ENCODE peak calls at places on chromosomes 6 and 20, in seven cellular contexts. A, Z, D, X, J, Q and P are unnamed samples.

GRCh38 chr6:157946865-157947532 is 34.7 kb upstream of the SYNJ2 start:
- DNase-seq in A (no peak), Z (no peak), D (peak), X (no peak), J (no peak), Q (no peak), P (peak)

GRCh38 chr20:31815408-31816188 is 3.6 kb upstream of the MYLK2 start:
- DNase-seq in A (no peak), Z (no peak), D (peak), X (no peak), J (no peak), Q (no peak), P (peak)

GRCh38 chr6:135251964-135252429 is 70.9 kb downstream of the MYB start:
- DNase-seq in A (no peak), Z (peak), D (peak), X (no peak), J (no peak), Q (no peak), P (no peak)

GRCh38 chr20:6698056-6698455 is 69.4 kb upstream of the BMP2 start:
- DNase-seq in A (no peak), Z (no peak), D (no peak), X (no peak), J (no peak), Q (no peak), P (peak)

GRCh38 chr20:48528346-48528745 is 299.5 kb downstream of the PREX1 start:
- DNase-seq in A (no peak), Z (no peak), D (no peak), X (no peak), J (no peak), Q (no peak), P (no peak)

GRCh38 chr20:46512943-46513844 is at the start of gene ZNF334:
- DNase-seq in A (peak), Z (no peak), D (peak), X (peak), J (no peak), Q (peak), P (peak)

GRCh38 chr6:38110407-38111025 is 291.0 kb downstream of the ZFAND3 start:
- DNase-seq in A (no peak), Z (no peak), D (no peak), X (no peak), J (no peak), Q (no peak), P (no peak)

GRCh38 chr20:2986466-2986865 is 57.0 kb upstream of the GNRH2 start:
- DNase-seq in A (peak), Z (peak), D (peak), X (peak), J (peak), Q (no peak), P (no peak)

GRCh38 chr6:97113170-97113569 is 169.8 kb downstream of the MMS22L start:
- DNase-seq in A (no peak), Z (no peak), D (no peak), X (no peak), J (no peak), Q (no peak), P (no peak)

GRCh38 chr6:49410564-49410963 is 52.5 kb downstream of the MMUT start:
- DNase-seq in A (no peak), Z (no peak), D (no peak), X (no peak), J (no peak), Q (no peak), P (peak)

GRCh38 chr6:118469468-118469867 is 78.6 kb upstream of the PLN start:
- DNase-seq in A (no peak), Z (no peak), D (peak), X (no peak), J (no peak), Q (peak), P (no peak)

GRCh38 chr20:50788045-50788867 is 6.6 kb upstream of the BCAS4 start:
- DNase-seq in A (no peak), Z (peak), D (peak), X (no peak), J (peak), Q (peak), P (peak)

GRCh38 chr6:431986-432385 is 40.4 kb downstream of the IRF4 start:
- DNase-seq in A (no peak), Z (no peak), D (no peak), X (peak), J (no peak), Q (no peak), P (no peak)

GRCh38 chr20:2871111-2871465 is 2.2 kb upstream of the PTPRA start:
- DNase-seq in A (no peak), Z (no peak), D (peak), X (no peak), J (peak), Q (no peak), P (peak)

GRCh38 chr6:139452176-139452876 is 77.9 kb upstream of the CITED2 start:
- DNase-seq in A (no peak), Z (no peak), D (peak), X (no peak), J (no peak), Q (no peak), P (no peak)

GRCh38 chr6:17968876-17969275 is 18.6 kb downstream of the KIF13A start:
- DNase-seq in A (no peak), Z (no peak), D (no peak), X (no peak), J (no peak), Q (no peak), P (peak)

GRCh38 chr6:117916483-117916882 is 9.4 kb downstream of the SLC35F1 start:
- DNase-seq in A (no peak), Z (no peak), D (no peak), X (no peak), J (no peak), Q (no peak), P (no peak)

GRCh38 chr20:14093652-14094051 is 98.3 kb downstream of the MACROD2 start:
- DNase-seq in A (no peak), Z (no peak), D (no peak), X (no peak), J (no peak), Q (no peak), P (no peak)

GRCh38 chr6:74597266-74597665 is 608.6 kb downstream of the COL12A1 start:
- DNase-seq in A (no peak), Z (no peak), D (peak), X (no peak), J (no peak), Q (no peak), P (peak)

GRCh38 chr6:81981812-81982211 is 229.3 kb upstream of the TENT5A start:
- DNase-seq in A (no peak), Z (no peak), D (peak), X (no peak), J (no peak), Q (no peak), P (peak)

GRCh38 chr6:41732601-41733348 is 2.6 kb downstream of the TFEB start:
- DNase-seq in A (peak), Z (no peak), D (peak), X (peak), J (no peak), Q (no peak), P (peak)

GRCh38 chr20:23776067-23776771 is 25.5 kb upstream of the CST1 start:
- DNase-seq in A (no peak), Z (no peak), D (peak), X (no peak), J (no peak), Q (no peak), P (no peak)

GRCh38 chr6:6995328-6995727 is 112.4 kb upstream of the RREB1 start:
- DNase-seq in A (no peak), Z (no peak), D (no peak), X (no peak), J (no peak), Q (no peak), P (no peak)

GRCh38 chr20:53142651-53143177 is 170.6 kb downstream of the TSHZ2 start:
- DNase-seq in A (no peak), Z (no peak), D (no peak), X (no peak), J (no peak), Q (no peak), P (no peak)

GRCh38 chr20:35603695-35604443 is 11.8 kb upstream of the SPAG4 start:
- DNase-seq in A (no peak), Z (no peak), D (no peak), X (no peak), J (no peak), Q (no peak), P (no peak)

GRCh38 chr20:56171087-56172012 is 77.2 kb upstream of the MC3R start:
- DNase-seq in A (no peak), Z (no peak), D (no peak), X (no peak), J (no peak), Q (peak), P (peak)